ENCODE peak calls at places on chromosome 21, in five cellular contexts. One of them, this sample, is unnamed. For H3K4me1, the result is how much of the 10 kb centered on the place peaks cover.

GRCh38 chr21:32335601-32336575 is 37.2 kb downstream of the MRAP start:
- DNase-seq in GM23338: no peak
- DNase-seq in gastrocnemius medialis: no peak
- DNase-seq in IMR-90: peak
- DNase-seq in aorta: no peak
- DNase-seq in this sample: no peak

GRCh38 chr21:32674731-32675130 is 53.1 kb downstream of the SYNJ1 start:
- DNase-seq in IMR-90: no peak
- DNase-seq in gastrocnemius medialis: no peak
- DNase-seq in GM23338: no peak
- DNase-seq in aorta: no peak
- DNase-seq in this sample: no peak

GRCh38 chr21:19507682-19508260 is 1104.2 kb upstream of the TMPRSS15 start:
- DNase-seq in aorta: no peak
- DNase-seq in gastrocnemius medialis: no peak
- DNase-seq in IMR-90: no peak
- DNase-seq in GM23338: peak
- DNase-seq in this sample: no peak

GRCh38 chr21:34204021-34204420 is 130.6 kb downstream of the MRPS6 start:
- DNase-seq in IMR-90: no peak
- DNase-seq in GM23338: no peak
- DNase-seq in gastrocnemius medialis: peak
- DNase-seq in aorta: no peak
- DNase-seq in this sample: no peak

GRCh38 chr21:30152792-30153191 is 13.8 kb downstream of the CLDN17 start:
- DNase-seq in gastrocnemius medialis: no peak
- DNase-seq in aorta: no peak
- DNase-seq in IMR-90: no peak
- DNase-seq in GM23338: no peak
- DNase-seq in this sample: no peak

GRCh38 chr21:29697555-29698193 is 242.1 kb downstream of the GRIK1 start:
- DNase-seq in GM23338: no peak
- DNase-seq in aorta: no peak
- DNase-seq in IMR-90: peak
- DNase-seq in gastrocnemius medialis: no peak
- DNase-seq in this sample: no peak

GRCh38 chr21:38800924-38801744 is 4.6 kb upstream of the ETS2 start:
- DNase-seq in GM23338: no peak
- DNase-seq in aorta: no peak
- DNase-seq in IMR-90: no peak
- DNase-seq in gastrocnemius medialis: no peak
- DNase-seq in this sample: no peak

GRCh38 chr21:25330266-25330665 is 277.0 kb downstream of the MRPL39 start:
- DNase-seq in gastrocnemius medialis: no peak
- DNase-seq in aorta: no peak
- DNase-seq in IMR-90: peak
- DNase-seq in GM23338: no peak
- DNase-seq in this sample: no peak

GRCh38 chr21:31509108-31510017 is 150.1 kb upstream of the SOD1 start:
- DNase-seq in gastrocnemius medialis: no peak
- DNase-seq in GM23338: peak
- DNase-seq in IMR-90: no peak
- DNase-seq in aorta: no peak
- DNase-seq in this sample: no peak

GRCh38 chr21:15729346-15729673 is 472 bp upstream of the USP25 start:
- DNase-seq in aorta: no peak
- DNase-seq in GM23338: no peak
- DNase-seq in gastrocnemius medialis: no peak
- DNase-seq in IMR-90: peak
- DNase-seq in this sample: no peak

GRCh38 chr21:38258803-38259485 is 2.2 kb downstream of the KCNJ15 start:
- DNase-seq in IMR-90: peak
- DNase-seq in GM23338: no peak
- DNase-seq in aorta: no peak
- DNase-seq in gastrocnemius medialis: no peak
- DNase-seq in this sample: no peak

GRCh38 chr21:14523234-14523633 is 22.9 kb downstream of the SAMSN1 start:
- DNase-seq in aorta: no peak
- DNase-seq in gastrocnemius medialis: no peak
- DNase-seq in IMR-90: no peak
- DNase-seq in GM23338: no peak
- DNase-seq in this sample: peak

GRCh38 chr21:16708431-16708830 is 804.4 kb upstream of the CXADR start:
- DNase-seq in GM23338: no peak
- DNase-seq in IMR-90: peak
- DNase-seq in gastrocnemius medialis: no peak
- DNase-seq in aorta: no peak
- DNase-seq in this sample: no peak

GRCh38 chr21:33036430-33037162 is 10.9 kb downstream of the OLIG2 start:
- DNase-seq in GM23338: no peak
- DNase-seq in aorta: no peak
- DNase-seq in gastrocnemius medialis: no peak
- DNase-seq in IMR-90: peak
- DNase-seq in this sample: peak

GRCh38 chr21:39633043-39633442 is 20.3 kb downstream of the B3GALT5 start:
- DNase-seq in GM23338: no peak
- DNase-seq in gastrocnemius medialis: no peak
- DNase-seq in aorta: no peak
- DNase-seq in IMR-90: peak
- DNase-seq in this sample: no peak

GRCh38 chr21:35635261-35635660 is 425.1 kb downstream of the SETD4 start:
- DNase-seq in GM23338: no peak
- DNase-seq in IMR-90: peak
- DNase-seq in aorta: no peak
- DNase-seq in gastrocnemius medialis: peak
- DNase-seq in this sample: no peak

GRCh38 chr21:34589511-34590282 is 25.2 kb downstream of the RCAN1 start:
- DNase-seq in gastrocnemius medialis: no peak
- DNase-seq in GM23338: no peak
- DNase-seq in IMR-90: no peak
- DNase-seq in aorta: no peak
- DNase-seq in this sample: no peak

GRCh38 chr21:40200962-40201361 is 333.7 kb downstream of the PCP4 start:
- DNase-seq in GM23338: no peak
- DNase-seq in gastrocnemius medialis: no peak
- DNase-seq in IMR-90: no peak
- DNase-seq in aorta: no peak
- DNase-seq in this sample: no peak

GRCh38 chr21:29748391-29749167 is 191.2 kb downstream of the GRIK1 start:
- DNase-seq in gastrocnemius medialis: no peak
- DNase-seq in GM23338: no peak
- DNase-seq in aorta: no peak
- DNase-seq in IMR-90: no peak
- DNase-seq in this sample: no peak

GRCh38 chr21:40507978-40508377 is 339.0 kb downstream of the DSCAM start:
- DNase-seq in gastrocnemius medialis: no peak
- DNase-seq in GM23338: no peak
- DNase-seq in IMR-90: peak
- DNase-seq in aorta: no peak
- DNase-seq in this sample: no peak

GRCh38 chr21:32599146-32599925 is 12.8 kb downstream of the CFAP298 start:
- DNase-seq in IMR-90: no peak
- DNase-seq in GM23338: no peak
- DNase-seq in gastrocnemius medialis: no peak
- DNase-seq in aorta: no peak
- DNase-seq in this sample: no peak

DNA sequence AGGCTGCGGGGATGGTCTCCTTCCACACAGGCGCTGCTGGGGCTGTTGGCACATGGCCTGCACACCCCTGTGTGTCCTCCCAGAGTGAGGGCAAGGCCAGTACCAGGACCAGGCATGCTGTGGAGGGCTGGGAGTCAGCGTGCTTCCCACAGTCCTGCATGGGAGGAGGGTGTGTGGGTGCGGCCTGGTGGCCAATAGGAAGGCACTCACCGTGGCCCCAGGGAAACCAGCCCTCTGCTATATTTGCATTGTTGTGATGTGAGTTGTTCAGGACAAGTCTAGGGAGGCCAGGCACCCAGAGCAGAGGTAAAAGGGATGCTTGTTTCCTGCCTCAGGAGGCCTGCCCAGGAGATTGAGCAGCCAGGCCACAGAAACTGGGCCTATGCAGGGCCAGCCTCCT is 59.5 kb downstream of the S100B start:
- DNase-seq in gastrocnemius medialis: no peak
- DNase-seq in aorta: no peak
- DNase-seq in GM23338: no peak
- DNase-seq in IMR-90: peak
- DNase-seq in this sample: no peak
- H3K4me1 ChIP-seq in gastrocnemius medialis: under half
- H3K4me1 ChIP-seq in aorta: under half
- H3K4me1 ChIP-seq in GM23338: under half
- H3K4me1 ChIP-seq in IMR-90: under half
- H3K4me1 ChIP-seq in this sample: under half

GRCh38 chr21:41760411-41760810 is 6.4 kb downstream of the RIPK4 start:
- DNase-seq in aorta: peak
- DNase-seq in GM23338: no peak
- DNase-seq in IMR-90: no peak
- DNase-seq in gastrocnemius medialis: no peak
- DNase-seq in this sample: no peak
- H3K4me1 ChIP-seq in aorta: under half
- H3K4me1 ChIP-seq in GM23338: half or more
- H3K4me1 ChIP-seq in IMR-90: under half
- H3K4me1 ChIP-seq in gastrocnemius medialis: under half
- H3K4me1 ChIP-seq in this sample: under half

DNA sequence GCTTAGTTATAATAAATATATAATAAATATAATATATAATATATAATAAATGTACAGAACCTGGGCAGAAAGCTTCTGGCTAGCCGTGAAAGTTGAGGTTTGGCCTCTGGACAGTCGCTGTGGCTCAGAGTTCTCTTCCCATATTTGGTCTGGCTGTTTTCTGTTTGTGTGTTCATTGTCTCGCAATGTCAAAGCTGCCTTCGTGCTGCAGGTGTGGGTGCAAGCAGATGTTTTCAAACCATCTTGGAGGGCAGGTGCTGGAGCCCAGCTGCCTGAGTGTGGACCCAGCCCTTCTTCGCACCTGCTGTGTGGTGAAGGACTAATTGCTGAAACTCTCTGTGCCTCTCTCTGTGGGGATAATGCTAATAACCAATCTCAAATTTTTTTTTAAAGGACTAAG is 3.6 kb upstream of the CSTB start:
- DNase-seq in GM23338: no peak
- DNase-seq in gastrocnemius medialis: no peak
- DNase-seq in IMR-90: no peak
- DNase-seq in aorta: no peak
- DNase-seq in this sample: no peak
- H3K4me1 ChIP-seq in GM23338: under half
- H3K4me1 ChIP-seq in gastrocnemius medialis: under half
- H3K4me1 ChIP-seq in IMR-90: under half
- H3K4me1 ChIP-seq in aorta: under half
- H3K4me1 ChIP-seq in this sample: under half

DNA sequence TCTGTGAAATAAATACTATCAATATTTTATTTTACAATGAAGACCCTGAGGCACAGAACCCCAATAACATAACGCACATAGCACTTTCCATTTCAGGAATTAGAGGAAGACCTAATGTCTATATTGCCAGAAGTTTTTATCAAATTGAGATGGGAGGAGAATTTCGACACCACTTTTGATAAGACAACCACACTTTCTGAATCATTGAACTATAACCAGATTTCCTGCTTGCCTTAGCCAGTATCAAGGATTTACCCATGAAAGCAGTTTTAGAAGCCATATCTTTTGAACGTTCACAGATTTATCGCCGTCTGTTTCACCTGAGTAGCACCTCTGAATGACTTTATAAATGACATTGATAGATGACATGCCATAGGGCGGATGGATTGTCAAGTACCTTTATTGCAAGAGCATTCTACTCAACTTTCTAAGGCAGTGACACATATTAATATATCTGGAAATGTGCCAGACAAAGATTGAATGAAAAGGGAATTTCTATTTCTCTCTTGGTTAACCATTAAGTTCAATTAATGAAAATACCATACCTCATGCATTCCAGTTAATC is 768.4 kb downstream of the LTN1 start:
- DNase-seq in aorta: no peak
- DNase-seq in gastrocnemius medialis: no peak
- DNase-seq in IMR-90: no peak
- DNase-seq in GM23338: no peak
- DNase-seq in this sample: no peak
- H3K4me1 ChIP-seq in aorta: under half
- H3K4me1 ChIP-seq in gastrocnemius medialis: under half
- H3K4me1 ChIP-seq in IMR-90: under half
- H3K4me1 ChIP-seq in GM23338: under half
- H3K4me1 ChIP-seq in this sample: under half

This sample was measured in left lung.